ENCODE peak calls at places on chromosomes 4 and X, in six cellular contexts. I, L, E, O, C and Y are unnamed samples.
A peak's percentile ranks its signal among the peaks of the same experiment; 100 is the strongest.

GRCh38 chrX:6778547-6779231 is 243.8 kb upstream of the VCX3A start:
- DNase-seq in I (no peak), O (no peak), C (no peak), E (peak; percentile 45), L (no peak), Y (no peak)

GRCh38 chr4:26074672-26075071 is 160.7 kb downstream of the SMIM20 start:
- DNase-seq in I (peak; percentile 68), E (no peak), L (peak; percentile 41), O (no peak), C (no peak), Y (peak; percentile 31)

GRCh38 chrX:20399728-20400414 is 133.2 kb upstream of the RPS6KA3 start:
- DNase-seq in I (no peak), E (no peak), C (no peak), L (no peak), O (no peak), Y (no peak)

GRCh38 chrX:136191171-136191570 is 43.8 kb downstream of the FHL1 start:
- DNase-seq in E (no peak), L (no peak), C (no peak), O (no peak), I (no peak), Y (no peak)

GRCh38 chr4:148778980-148779675 is 336.9 kb upstream of the NR3C2 start:
- DNase-seq in O (no peak), L (no peak), E (no peak), C (no peak), I (no peak), Y (no peak)

GRCh38 chr4:36388710-36389109 is 107.3 kb downstream of the DTHD1 start:
- DNase-seq in O (no peak), L (no peak), I (no peak), E (no peak), C (no peak), Y (no peak)

GRCh38 chr4:38768968-38769394 is 13.8 kb downstream of the TLR10 start:
- DNase-seq in E (no peak), O (no peak), C (no peak), L (no peak), I (no peak), Y (no peak)

GRCh38 chr4:732911-733630 is 27.4 kb downstream of the PCGF3 start:
- DNase-seq in I (no peak), C (no peak), L (no peak), E (no peak), O (no peak), Y (no peak)

GRCh38 chrX:51507551-51507950 is 11.2 kb upstream of the NUDT11 start:
- DNase-seq in L (no peak), C (no peak), O (no peak), I (no peak), E (no peak), Y (no peak)

DNA sequence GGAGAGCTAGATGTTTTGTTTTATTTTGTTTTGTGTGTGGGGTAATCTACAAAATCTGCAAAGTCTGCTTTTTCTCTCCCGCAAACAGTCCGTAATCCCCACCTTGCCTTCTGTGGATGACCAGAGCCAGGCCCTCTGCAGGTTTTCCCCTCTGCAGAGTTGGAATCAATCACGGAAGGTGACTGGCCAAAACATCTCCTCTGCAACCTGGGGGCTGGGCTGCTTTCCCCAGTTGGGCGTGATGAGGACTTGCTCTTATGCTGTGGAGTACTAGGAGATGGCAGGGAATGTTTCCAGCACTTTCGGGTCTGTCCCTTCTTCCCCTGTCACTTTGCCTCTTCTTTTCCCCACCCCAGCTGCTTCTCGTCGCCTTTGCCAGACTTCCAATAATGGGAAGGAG is 1.1 kb downstream of the TMEM35A start:
- DNase-seq in E (no peak), O (no peak), L (no peak), C (no peak), I (no peak), Y (no peak)
- TF ChIP-seq POLR2AphosphoS5 in E (no peak), O (no peak), L (no peak), C (no peak), I (no peak), Y (no peak)

GRCh38 chr4:139454111-139454600 is at the start of gene RAB33B:
- DNase-seq in O (no peak), E (no peak), I (no peak), L (no peak), C (peak; percentile 14), Y (no peak)
- TF ChIP-seq POLR2A in O (no peak), E (no peak), I (no peak), L (peak; percentile 33), C (no peak), Y (no peak)

DNA sequence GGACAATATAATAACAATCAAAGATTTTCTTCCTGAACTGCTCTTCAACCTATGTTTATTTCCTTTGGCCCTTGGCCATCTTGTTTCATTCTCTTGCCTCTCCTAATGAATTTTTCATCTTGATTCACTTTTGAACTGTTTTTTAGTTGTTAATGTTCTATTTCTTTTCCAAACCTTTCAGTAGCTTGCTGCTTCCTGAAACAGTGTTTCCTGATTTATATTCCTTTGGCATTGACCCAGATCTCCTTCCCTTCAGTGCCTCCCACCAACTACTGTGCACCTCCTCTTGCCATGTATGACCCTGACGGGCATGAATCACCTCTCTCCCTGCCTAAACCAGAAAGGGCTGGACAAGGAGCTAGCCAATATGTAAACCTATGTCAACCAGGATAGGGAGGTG is 25.6 kb upstream of the SPP1 start:
- DNase-seq in O (no peak), E (no peak), C (no peak), I (no peak), L (no peak), Y (no peak)
- TF ChIP-seq TAF1 in O (no peak), E (no peak), C (no peak), I (no peak), L (no peak), Y (no peak)

DNA sequence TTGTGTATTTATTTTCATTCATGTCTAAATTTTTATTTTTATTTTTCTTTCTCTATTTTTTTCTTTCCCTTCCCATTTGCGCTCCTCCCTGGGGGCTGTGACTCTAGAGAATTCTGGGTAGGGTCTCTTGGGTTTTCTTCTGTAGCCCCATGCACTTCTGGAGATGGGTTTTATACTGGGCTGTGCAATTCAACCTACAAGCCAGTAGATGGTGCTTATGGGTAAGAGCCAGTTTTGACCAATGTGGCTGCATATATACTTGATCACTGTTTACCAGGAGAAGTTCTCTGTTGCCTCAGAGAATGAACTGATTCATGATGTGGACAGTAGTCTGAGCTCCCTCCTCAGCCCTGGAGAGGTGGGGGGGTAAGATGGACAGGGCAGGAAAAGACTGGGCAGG is 614.6 kb downstream of the PCDH19 start:
- DNase-seq in I (no peak), L (no peak), C (no peak), O (no peak), E (no peak), Y (no peak)
- TF ChIP-seq POLR2AphosphoS5 in I (no peak), L (no peak), C (no peak), O (no peak), E (no peak), Y (no peak)

GRCh38 chr4:98929341-98930267 is 671 bp upstream of the EIF4E start:
- DNase-seq in O (peak; percentile 40), E (peak; percentile 54), C (peak; percentile 54), I (peak; percentile 78), L (peak; percentile 26), Y (peak; percentile 30)
- TF ChIP-seq POLR2A in O (peak; percentile 91), E (peak; percentile 86), C (peak; percentile 91), I (peak; percentile 72), L (peak; percentile 79), Y (peak; percentile 76)